ENCODE peak calls at places on chromosome 18, in ten cellular contexts. E is body of pancreas, N is tibial artery, F is left lung, O is upper lobe of right lung, J is MM.1S, D is adrenal gland, T is MCF 10A, B is AG04450, V is progenitor cell of endocrine pancreas. G is an unnamed sample.

GRCh38 chr18:3329471-3329870 is 67.5 kb downstream of the MYL12B start:
- DNase-seq in T (no peak), B (no peak), N (no peak), V (no peak), D (no peak), E (no peak), F (no peak), J (no peak), O (no peak), G (no peak)

GRCh38 chr18:59927246-59927825 is 27.5 kb downstream of the PMAIP1 start:
- DNase-seq in O (no peak), V (no peak), B (no peak), N (no peak), J (no peak), T (peak), D (no peak), E (no peak), F (no peak), G (no peak)

GRCh38 chr18:56299740-56300139 is 338.7 kb downstream of the TXNL1 start:
- DNase-seq in D (no peak), T (no peak), F (no peak), V (no peak), B (no peak), O (no peak), N (no peak), J (peak), E (no peak), G (no peak)

GRCh38 chr18:74896390-74896991 is 298.8 kb downstream of the ZNF407 start:
- DNase-seq in T (peak), F (no peak), N (no peak), D (peak), J (peak), O (peak), B (no peak), E (peak), V (no peak), G (no peak)

GRCh38 chr18:27413495-27414401 is 228.6 kb upstream of the CHST9 start:
- DNase-seq in F (no peak), J (no peak), N (no peak), O (no peak), D (no peak), V (no peak), E (no peak), B (no peak), T (peak), G (no peak)

GRCh38 chr18:3360211-3360610 is 89.8 kb upstream of the TGIF1 start:
- DNase-seq in E (no peak), O (no peak), B (no peak), D (no peak), F (no peak), T (no peak), J (no peak), N (no peak), V (no peak), G (no peak)

GRCh38 chr18:63138469-63139340 is 180.9 kb downstream of the BCL2 start:
- DNase-seq in T (no peak), F (no peak), V (no peak), J (peak), O (no peak), E (no peak), D (no peak), B (no peak), N (no peak), G (no peak)

GRCh38 chr18:77131100-77131651 is 1.4 kb downstream of the MBP start:
- DNase-seq in J (no peak), T (peak), D (peak), V (no peak), O (peak), N (peak), B (no peak), F (peak), E (no peak), G (peak)

GRCh38 chr18:23037646-23038045 is 97.6 kb upstream of the CABLES1 start:
- DNase-seq in B (no peak), F (no peak), N (no peak), D (no peak), T (no peak), J (no peak), V (no peak), O (no peak), E (no peak), G (no peak)

GRCh38 chr18:22703883-22704626 is 229.1 kb upstream of the RBBP8 start:
- DNase-seq in V (no peak), T (peak), O (no peak), E (peak), J (peak), N (no peak), F (no peak), B (no peak), D (no peak), G (no peak)

GRCh38 chr18:38244360-38244940 is 678.9 kb upstream of the CELF4 start:
- DNase-seq in N (no peak), O (no peak), B (no peak), F (no peak), E (no peak), J (no peak), T (no peak), V (no peak), D (no peak), G (no peak)

GRCh38 chr18:55351980-55352714 is 235.8 kb downstream of the TCF4 start:
- DNase-seq in F (no peak), O (no peak), B (no peak), N (no peak), V (no peak), J (no peak), E (no peak), D (no peak), T (no peak), G (no peak)

GRCh38 chr18:56067216-56067611 is 479.2 kb upstream of the TCF4 start:
- DNase-seq in J (no peak), E (no peak), D (no peak), B (no peak), F (no peak), N (no peak), V (no peak), O (no peak), T (no peak), G (no peak)

GRCh38 chr18:32378705-32379104 is 92.0 kb downstream of the GAREM1 start:
- DNase-seq in V (no peak), J (no peak), N (no peak), F (no peak), E (peak), B (no peak), D (peak), T (peak), O (no peak), G (no peak)

GRCh38 chr18:26356045-26356785 is 130.0 kb downstream of the TAF4B start:
- DNase-seq in D (no peak), F (no peak), T (no peak), B (no peak), N (no peak), E (no peak), J (peak), V (no peak), O (no peak), G (no peak)

GRCh38 chr18:48675912-48676311 is 137.1 kb downstream of the CTIF start:
- DNase-seq in E (no peak), F (no peak), D (no peak), V (no peak), J (no peak), O (peak), T (no peak), N (peak), B (no peak), G (no peak)

GRCh38 chr18:24727685-24728084 is 267.2 kb downstream of the HRH4 start:
- DNase-seq in N (no peak), O (no peak), J (no peak), V (no peak), F (no peak), E (no peak), D (no peak), T (no peak), B (no peak), G (no peak)
- TF ChIP-seq CTCF in N (no peak), O (no peak), J (peak), V (peak), F (no peak), E (no peak), D (no peak), T (no peak), B (no peak), G (no peak)

GRCh38 chr18:79930020-79930642 is 21.3 kb downstream of the SLC66A2 start:
- DNase-seq in E (no peak), J (no peak), N (no peak), T (no peak), V (no peak), F (no peak), B (no peak), D (no peak), O (no peak), G (no peak)
- TF ChIP-seq CTCF in E (no peak), J (no peak), N (no peak), T (no peak), V (no peak), F (no peak), B (no peak), D (no peak), O (no peak), G (no peak)

GRCh38 chr18:57910817-57911216 is 107.7 kb upstream of the ATP8B1 start:
- DNase-seq in J (no peak), B (no peak), T (no peak), O (no peak), V (no peak), F (no peak), D (no peak), N (no peak), E (no peak), G (no peak)
- TF ChIP-seq CTCF in J (peak), B (peak), T (peak), O (peak), V (peak), F (peak), D (no peak), N (no peak), E (no peak), G (peak)

DNA sequence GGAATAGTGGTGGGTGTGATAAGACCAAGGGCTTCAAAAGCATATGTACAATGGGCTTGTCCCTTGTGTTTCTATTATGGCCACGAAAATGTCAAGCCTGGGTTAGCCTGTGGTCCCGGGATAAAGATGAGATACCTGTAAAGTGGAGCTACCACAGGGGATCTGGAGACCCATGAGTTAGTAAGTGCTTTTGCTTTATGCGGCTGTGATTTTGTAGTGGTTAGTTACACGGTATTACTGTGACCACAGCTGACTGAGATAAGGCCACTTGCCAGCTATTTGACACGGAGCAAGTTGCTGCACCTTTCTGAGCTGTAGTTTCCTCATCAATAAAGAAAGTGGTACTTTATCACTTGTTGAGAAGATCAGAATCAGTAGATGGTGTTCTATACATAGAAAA is 99.3 kb downstream of the PRELID3A start:
- DNase-seq in J (no peak), N (no peak), F (no peak), V (no peak), O (no peak), B (no peak), T (no peak), E (no peak), D (no peak), G (no peak)
- TF ChIP-seq CTCF in J (no peak), N (no peak), F (no peak), V (no peak), O (no peak), B (no peak), T (no peak), E (no peak), D (no peak), G (no peak)

DNA sequence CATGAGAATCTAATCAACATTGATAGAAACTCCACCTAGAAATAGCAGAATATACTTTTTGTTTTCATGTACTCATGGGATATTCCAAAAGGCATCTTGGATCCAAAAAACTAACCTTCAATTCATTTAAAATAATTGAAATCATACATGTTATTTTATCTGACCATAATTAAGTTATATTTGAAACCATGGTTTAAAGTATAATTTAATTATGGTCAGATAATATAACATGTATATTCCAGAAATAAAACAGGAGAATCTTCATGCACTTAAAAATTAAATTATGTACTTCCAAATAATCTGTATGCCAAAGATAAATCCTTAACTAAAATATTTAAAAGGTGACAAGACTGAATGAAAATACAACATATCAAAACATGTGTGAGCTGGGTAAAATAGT is 651.3 kb upstream of the LINC00305 start:
- DNase-seq in D (no peak), E (no peak), O (no peak), F (no peak), J (no peak), V (no peak), N (no peak), T (no peak), B (no peak), G (no peak)
- TF ChIP-seq CTCF in D (no peak), E (no peak), O (no peak), F (no peak), J (no peak), V (no peak), N (no peak), T (no peak), B (no peak), G (no peak)

DNA sequence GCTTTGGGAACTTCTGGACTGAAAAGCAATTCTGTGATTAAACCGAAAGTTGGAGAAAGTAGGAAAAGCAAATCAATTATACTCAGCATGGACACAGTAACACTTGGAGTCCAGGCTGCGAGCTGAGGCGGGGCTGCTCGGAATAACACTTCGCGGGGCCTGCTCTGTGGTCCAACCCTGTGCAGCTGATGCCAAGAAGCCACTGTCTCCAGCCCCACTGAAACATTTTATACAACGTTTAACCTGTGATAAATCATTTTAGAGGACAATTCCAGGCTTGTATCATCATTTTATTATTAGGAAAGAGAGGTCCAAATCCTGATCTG is 25.6 kb downstream of the MOCOS start:
- DNase-seq in V (no peak), D (no peak), O (no peak), J (no peak), B (no peak), T (no peak), F (no peak), E (no peak), N (no peak), G (no peak)
- TF ChIP-seq CTCF in V (no peak), D (no peak), O (no peak), J (no peak), B (no peak), T (no peak), F (no peak), E (no peak), N (no peak), G (no peak)

GRCh38 chr18:10015941-10016819 is 102.4 kb downstream of the VAPA start:
- DNase-seq in F (no peak), B (peak), J (no peak), V (no peak), N (no peak), T (peak), D (no peak), O (no peak), E (no peak), G (no peak)
- TF ChIP-seq CTCF in F (peak), B (peak), J (no peak), V (no peak), N (peak), T (peak), D (peak), O (peak), E (peak), G (no peak)

GRCh38 chr18:80171190-80171872 is 62.3 kb downstream of the ADNP2 start:
- DNase-seq in B (peak), T (peak), V (peak), O (peak), D (peak), E (peak), J (no peak), N (no peak), F (no peak), G (no peak)
- TF ChIP-seq CTCF in B (peak), T (peak), V (peak), O (peak), D (peak), E (peak), J (peak), N (peak), F (peak), G (peak)

DNA sequence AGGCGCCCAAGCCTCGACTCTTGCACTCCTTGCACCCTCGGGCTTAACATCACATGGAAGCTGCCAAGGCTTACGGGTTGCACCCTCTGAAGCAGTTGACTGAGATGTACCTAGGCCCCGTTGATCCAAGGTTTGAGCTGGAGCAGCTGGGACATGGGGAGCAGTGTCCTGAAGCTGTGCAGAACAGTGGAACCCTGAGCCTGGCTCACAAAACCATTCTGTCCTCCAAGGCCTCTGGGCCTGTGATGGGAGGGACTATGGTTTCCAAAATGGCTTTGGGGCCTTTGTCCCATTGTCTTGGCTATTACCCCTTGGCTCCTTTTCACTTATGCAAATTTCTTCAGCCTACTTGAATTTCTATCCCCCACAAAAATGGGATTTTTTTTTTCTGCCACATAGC is 454.0 kb downstream of the PIK3C3 start:
- DNase-seq in B (no peak), O (no peak), T (no peak), E (no peak), D (no peak), F (no peak), N (no peak), V (no peak), J (no peak), G (no peak)
- TF ChIP-seq CTCF in B (no peak), O (no peak), T (no peak), E (no peak), D (no peak), F (no peak), N (no peak), V (no peak), J (no peak), G (no peak)